ENCODE peak calls at places on chromosomes 12 and 14, in eight cellular contexts. V is pancreas, D is cardiac fibroblast, B is heart right ventricle, I is GM10248, A is ELR, Y is ELF-1, S is adrenal gland. W is an unnamed sample.

GRCh38 chr12:128971802-128972201 is 118.5 kb downstream of the GLT1D1 start:
- DNase-seq in V (no peak), D (no peak), B (no peak), I (no peak), A (no peak), Y (no peak), S (no peak), W (peak)

GRCh38 chr12:37543966-37544668 is 772.5 kb upstream of the ALG10B start:
- DNase-seq in V (no peak), D (no peak), B (no peak), I (no peak), A (no peak), Y (no peak), S (no peak), W (no peak)

GRCh38 chr12:50728841-50729240 is 35.1 kb upstream of the ATF1 start:
- DNase-seq in V (no peak), D (no peak), B (no peak), I (no peak), A (no peak), Y (no peak), S (no peak), W (no peak)

GRCh38 chr14:81366259-81366658 is 33.9 kb downstream of the STON2 start:
- DNase-seq in V (no peak), D (no peak), B (no peak), I (no peak), A (no peak), Y (no peak), S (no peak), W (no peak)

GRCh38 chr12:11638271-11638916 is 11.1 kb upstream of the ETV6 start:
- DNase-seq in V (no peak), D (peak), B (no peak), I (no peak), A (no peak), Y (no peak), S (no peak), W (no peak)

GRCh38 chr12:131269551-131269950 is 315.8 kb downstream of the ADGRD1 start:
- DNase-seq in V (no peak), D (no peak), B (no peak), I (no peak), A (no peak), Y (no peak), S (no peak), W (no peak)

GRCh38 chr14:92471919-92472318 is 41.7 kb upstream of the RIN3 start:
- DNase-seq in V (no peak), D (peak), B (no peak), I (no peak), A (peak), Y (peak), S (no peak), W (peak)

GRCh38 chr14:24837280-24838046 is 203.5 kb upstream of the GZMB start:
- DNase-seq in V (no peak), D (peak), B (no peak), I (no peak), A (peak), Y (no peak), S (no peak), W (no peak)